ENCODE peak calls at places on chromosomes 5 and 9, in five cellular contexts. One of them, this sample, is unnamed.

GRCh38 chr5:75640395-75640794 is 29.1 kb downstream of the ANKDD1B start:
- DNase-seq in dermis microvascular lymphatic vessel endothelial cell: peak; percentile 87
- DNase-seq in RKO: peak; percentile 66
- DNase-seq in Panc1: no peak
- DNase-seq in cardiac muscle cell: peak; percentile 90
- DNase-seq in this sample: no peak

GRCh38 chr5:3741372-3741770 is 145.7 kb downstream of the IRX1 start:
- DNase-seq in RKO: no peak
- DNase-seq in dermis microvascular lymphatic vessel endothelial cell: no peak
- DNase-seq in cardiac muscle cell: no peak
- DNase-seq in Panc1: no peak
- DNase-seq in this sample: no peak

GRCh38 chr5:132883261-132883834 is 9.9 kb downstream of the LEAP2 start:
- DNase-seq in cardiac muscle cell: peak; percentile 81
- DNase-seq in Panc1: no peak
- DNase-seq in RKO: peak; percentile 88
- DNase-seq in dermis microvascular lymphatic vessel endothelial cell: peak; percentile 88
- DNase-seq in this sample: peak; percentile 53

GRCh38 chr5:107483196-107483595 is 187.5 kb downstream of the EFNA5 start:
- DNase-seq in cardiac muscle cell: no peak
- DNase-seq in RKO: no peak
- DNase-seq in Panc1: no peak
- DNase-seq in dermis microvascular lymphatic vessel endothelial cell: no peak
- DNase-seq in this sample: no peak

GRCh38 chr9:75979362-75979761 is 88.9 kb downstream of the PCSK5 start:
- DNase-seq in Panc1: no peak
- DNase-seq in RKO: peak; percentile 10
- DNase-seq in cardiac muscle cell: peak; percentile 22
- DNase-seq in dermis microvascular lymphatic vessel endothelial cell: peak; percentile 1
- DNase-seq in this sample: no peak

GRCh38 chr5:453725-454481 is 10.9 kb downstream of the EXOC3 start:
- DNase-seq in dermis microvascular lymphatic vessel endothelial cell: no peak
- DNase-seq in RKO: no peak
- DNase-seq in Panc1: no peak
- DNase-seq in cardiac muscle cell: no peak
- DNase-seq in this sample: no peak

GRCh38 chr9:122347348-122348287 is 23.2 kb upstream of the PTGS1 start:
- DNase-seq in Panc1: no peak
- DNase-seq in cardiac muscle cell: peak; percentile 60
- DNase-seq in dermis microvascular lymphatic vessel endothelial cell: peak; percentile 28
- DNase-seq in RKO: peak; percentile 73
- DNase-seq in this sample: no peak

GRCh38 chr9:83342731-83343130 is 195.5 kb downstream of the FRMD3 start:
- DNase-seq in dermis microvascular lymphatic vessel endothelial cell: no peak
- DNase-seq in cardiac muscle cell: peak; percentile 58
- DNase-seq in Panc1: no peak
- DNase-seq in RKO: no peak
- DNase-seq in this sample: no peak

GRCh38 chr5:132086277-132086794 is 12.7 kb downstream of the CSF2 start:
- DNase-seq in cardiac muscle cell: peak; percentile 98
- DNase-seq in dermis microvascular lymphatic vessel endothelial cell: peak; percentile 100
- DNase-seq in RKO: peak; percentile 49
- DNase-seq in Panc1: no peak
- DNase-seq in this sample: peak; percentile 59

GRCh38 chr5:157049605-157050004 is 9.3 kb downstream of the HAVCR1 start:
- DNase-seq in dermis microvascular lymphatic vessel endothelial cell: no peak
- DNase-seq in Panc1: no peak
- DNase-seq in RKO: no peak
- DNase-seq in cardiac muscle cell: no peak
- DNase-seq in this sample: no peak

GRCh38 chr5:95069948-95070347 is 214.9 kb downstream of the MCTP1 start:
- DNase-seq in Panc1: no peak
- DNase-seq in cardiac muscle cell: peak; percentile 3
- DNase-seq in RKO: no peak
- DNase-seq in dermis microvascular lymphatic vessel endothelial cell: peak; percentile 41
- DNase-seq in this sample: no peak

GRCh38 chr5:180096616-180097015 is 25.1 kb upstream of the RNF130 start:
- DNase-seq in cardiac muscle cell: no peak
- DNase-seq in RKO: no peak
- DNase-seq in Panc1: no peak
- DNase-seq in dermis microvascular lymphatic vessel endothelial cell: no peak
- DNase-seq in this sample: no peak

GRCh38 chr5:79143684-79144379 is 32.2 kb downstream of the BHMT start:
- DNase-seq in dermis microvascular lymphatic vessel endothelial cell: no peak
- DNase-seq in RKO: no peak
- DNase-seq in cardiac muscle cell: peak; percentile 6
- DNase-seq in Panc1: no peak
- DNase-seq in this sample: no peak

GRCh38 chr9:83649080-83649479 is 26.1 kb downstream of the IDNK start:
- DNase-seq in cardiac muscle cell: peak; percentile 63
- DNase-seq in Panc1: peak; percentile 17
- DNase-seq in RKO: peak; percentile 54
- DNase-seq in dermis microvascular lymphatic vessel endothelial cell: peak; percentile 51
- DNase-seq in this sample: peak; percentile 77

GRCh38 chr9:6924988-6925563 is 167.3 kb downstream of the KDM4C start:
- DNase-seq in dermis microvascular lymphatic vessel endothelial cell: no peak
- DNase-seq in cardiac muscle cell: no peak
- DNase-seq in Panc1: no peak
- DNase-seq in RKO: no peak
- DNase-seq in this sample: peak; percentile 34

GRCh38 chr9:33524431-33524947 is 438 bp downstream of the ANKRD18B start:
- DNase-seq in dermis microvascular lymphatic vessel endothelial cell: peak; percentile 29
- DNase-seq in RKO: no peak
- DNase-seq in cardiac muscle cell: no peak
- DNase-seq in Panc1: no peak
- DNase-seq in this sample: no peak

GRCh38 chr5:74446673-74447337 is 193.7 kb downstream of the ENC1 start:
- DNase-seq in cardiac muscle cell: peak; percentile 88
- DNase-seq in Panc1: no peak
- DNase-seq in dermis microvascular lymphatic vessel endothelial cell: no peak
- DNase-seq in RKO: no peak
- DNase-seq in this sample: no peak

GRCh38 chr5:150473673-150474358 is 24.3 kb upstream of the RPS14 start:
- DNase-seq in Panc1: no peak
- DNase-seq in cardiac muscle cell: peak; percentile 28
- DNase-seq in dermis microvascular lymphatic vessel endothelial cell: no peak
- DNase-seq in RKO: no peak
- DNase-seq in this sample: no peak